ENCODE peak calls at places on chromosomes 4 and X, in five cellular contexts. I is CD4-positive, alpha-beta memory T cell; Y is psoas muscle; F is hepatocyte; N is Peyer's patch. P is an unnamed sample.

GRCh38 chr4:6001965-6002833 is 16.0 kb downstream of the C4orf50 start:
- DNase-seq in Y (no peak), I (no peak), N (no peak), F (no peak), P (no peak)

GRCh38 chr4:3098346-3098745 is 23.9 kb downstream of the HTT start:
- DNase-seq in Y (no peak), N (no peak), I (no peak), F (no peak), P (no peak)

GRCh38 chr4:126702747-126703146 is 930.0 kb upstream of the INTU start:
- DNase-seq in F (no peak), N (no peak), Y (no peak), I (no peak), P (no peak)

GRCh38 chrX:118614150-118614549 is 113.3 kb upstream of the IL13RA1 start:
- DNase-seq in F (no peak), Y (no peak), N (no peak), I (no peak), P (no peak)

GRCh38 chr4:77201857-77202256 is 44.9 kb downstream of the CCNG2 start:
- DNase-seq in F (peak; percentile 13), I (no peak), Y (no peak), N (no peak), P (peak; percentile 37)

GRCh38 chr4:183211533-183211932 is 108.5 kb downstream of the CLDN22 start:
- DNase-seq in I (no peak), F (no peak), N (no peak), Y (no peak), P (no peak)

GRCh38 chr4:176377705-176378302 is 58.0 kb downstream of the SPCS3 start:
- DNase-seq in Y (no peak), F (peak; percentile 11), I (no peak), N (no peak), P (no peak)

GRCh38 chr4:11428701-11429571 is at the start of gene HS3ST1:
- DNase-seq in F (peak; percentile 94), Y (peak; percentile 83), I (peak; percentile 4), N (peak; percentile 96), P (peak; percentile 42)

GRCh38 chr4:94504545-94504944 is 52.8 kb downstream of the PDLIM5 start:
- DNase-seq in N (no peak), I (no peak), Y (no peak), F (no peak), P (no peak)

GRCh38 chr4:100983426-100983825 is 363.9 kb downstream of the PPP3CA start:
- DNase-seq in I (no peak), N (no peak), F (no peak), Y (no peak), P (no peak)

GRCh38 chrX:36609653-36610585 is 398.2 kb upstream of the FAM47C start:
- DNase-seq in Y (no peak), N (no peak), I (no peak), F (no peak), P (no peak)

GRCh38 chrX:136291824-136292223 is 8.9 kb upstream of the ADGRG4 start:
- DNase-seq in Y (no peak), N (no peak), I (no peak), F (no peak), P (no peak)

GRCh38 chrX:44431206-44431605 is 87.7 kb upstream of the EFHC2 start:
- DNase-seq in I (no peak), N (no peak), F (peak; percentile 9), Y (no peak), P (no peak)

GRCh38 chr4:76987685-76988084 is 38.1 kb downstream of the SEPTIN11 start:
- DNase-seq in N (no peak), I (no peak), Y (no peak), F (no peak), P (no peak)

GRCh38 chr4:82733636-82734035 is 65.0 kb downstream of the SCD5 start:
- DNase-seq in F (peak; percentile 32), Y (no peak), I (no peak), N (no peak), P (no peak)

GRCh38 chr4:119559044-119559647 is 69.5 kb downstream of the PDE5A start:
- DNase-seq in I (peak; percentile 1), F (peak; percentile 56), Y (no peak), N (no peak), P (peak; percentile 20)

GRCh38 chrX:14598330-14598729 is 69.0 kb downstream of the GLRA2 start:
- DNase-seq in F (no peak), Y (no peak), I (no peak), N (no peak), P (no peak)

GRCh38 chrX:129823115-129823514 is 20.6 kb downstream of the ZDHHC9 start:
- DNase-seq in N (no peak), F (peak; percentile 56), I (peak; percentile 54), Y (no peak), P (peak; percentile 35)

GRCh38 chrX:14865201-14865600 is 7.7 kb downstream of the FANCB start:
- DNase-seq in Y (no peak), I (no peak), F (no peak), N (no peak), P (no peak)

GRCh38 chr4:64539234-64539849 is 130.1 kb upstream of the TECRL start:
- DNase-seq in N (no peak), F (peak; percentile 76), Y (no peak), I (no peak), P (peak; percentile 40)

GRCh38 chr4:114180481-114180880 is 201.0 kb upstream of the ARSJ start:
- DNase-seq in N (no peak), Y (no peak), I (peak; percentile 2), F (peak; percentile 79), P (peak; percentile 1)

GRCh38 chrX:68428431-68428830 is 4.9 kb downstream of the OPHN1 start:
- DNase-seq in F (no peak), N (no peak), I (no peak), Y (no peak), P (no peak)

GRCh38 chrX:31036895-31037294 is 34.9 kb downstream of the FTHL17 start:
- DNase-seq in Y (peak; percentile 19), N (peak; percentile 39), I (no peak), F (peak; percentile 55), P (peak; percentile 12)

GRCh38 chr4:173494013-173494970 is 35.7 kb downstream of the HAND2 start:
- DNase-seq in N (no peak), Y (no peak), I (peak; percentile 66), F (peak; percentile 83), P (no peak)

GRCh38 chr4:161799687-161800086 is 364.1 kb downstream of the FSTL5 start:
- DNase-seq in Y (no peak), I (no peak), F (no peak), N (no peak), P (no peak)

GRCh38 chr4:11487876-11488545 is 59.3 kb upstream of the HS3ST1 start:
- DNase-seq in N (no peak), F (peak; percentile 24), I (no peak), Y (no peak), P (no peak)

GRCh38 chr4:104519588-104519987 is 24.9 kb upstream of the CXXC4 start:
- DNase-seq in I (no peak), Y (no peak), N (no peak), F (no peak), P (no peak)

GRCh38 chr4:156476359-156476758 is 495.2 kb downstream of the PDGFC start:
- DNase-seq in Y (no peak), F (peak; percentile 12), N (no peak), I (no peak), P (no peak)

GRCh38 chr4:65083076-65083475 is 587.2 kb downstream of the EPHA5 start:
- DNase-seq in I (no peak), F (peak; percentile 25), Y (no peak), N (no peak), P (no peak)

GRCh38 chr4:86032476-86033022 is 327.3 kb downstream of the MAPK10 start:
- DNase-seq in Y (peak; percentile 41), N (no peak), F (peak; percentile 63), I (no peak), P (no peak)
- H3K27ac ChIP-seq in Y (peak overlapping the region; percentile 68), N (no peak overlapping the region), F (peak overlapping the region; percentile 71), I (no peak overlapping the region), P (no peak overlapping the region)

GRCh38 chrX:71067079-71067478 is 1.1 kb downstream of the SNX12 start:
- DNase-seq in F (peak; percentile 7), I (no peak), N (no peak), Y (no peak), P (no peak)
- H3K9me3 ChIP-seq in F (no peaks in the 10 kb centered on the region), I (no peaks in the 10 kb centered on the region), N (no peaks in the 10 kb centered on the region), Y (no peaks in the 10 kb centered on the region), P (no peaks in the 10 kb centered on the region)

GRCh38 chrX:74448669-74449068 is 27.4 kb downstream of the SLC16A2 start:
- DNase-seq in I (no peak), N (no peak), Y (no peak), F (no peak), P (no peak)
- H3K27ac ChIP-seq in I (no peak overlapping the region), N (no peak overlapping the region), Y (no peak overlapping the region), F (no peak overlapping the region), P (no peak overlapping the region)

GRCh38 chrX:113048480-113048879 is 207.8 kb upstream of the AMOT start:
- DNase-seq in N (no peak), I (no peak), Y (no peak), F (no peak), P (no peak)

DNA sequence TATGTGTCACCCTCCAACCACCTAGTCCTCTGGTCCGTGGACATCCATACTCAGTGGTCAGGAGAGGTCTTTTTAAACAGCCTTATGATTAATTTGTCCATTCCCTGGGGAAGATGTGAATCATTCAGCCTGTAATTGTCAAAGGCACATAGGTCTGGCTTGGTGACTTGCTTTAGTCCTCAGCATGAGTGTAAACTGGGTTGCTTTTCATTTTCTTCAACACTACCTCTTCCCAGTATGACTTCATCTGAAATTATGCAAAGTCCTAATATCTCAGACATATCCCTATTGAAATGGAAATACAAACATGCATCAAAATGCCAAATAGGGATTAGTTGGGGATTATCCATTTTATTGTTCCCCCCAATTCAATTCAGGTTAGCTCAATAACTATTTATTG is 208.3 kb upstream of the AMOT start:
- DNase-seq in I (no peak), N (no peak), Y (no peak), F (no peak), P (no peak)
- H3K9me3 ChIP-seq in I (no peaks in the 10 kb centered on the region), N (no peaks in the 10 kb centered on the region), Y (no peaks in the 10 kb centered on the region), F (no peaks in the 10 kb centered on the region), P (no peaks in the 10 kb centered on the region)

GRCh38 chr4:139126898-139127297 is 50.1 kb downstream of the ELF2 start:
- DNase-seq in N (no peak), F (no peak), Y (no peak), I (no peak), P (no peak)

GRCh38 chr4:139134403-139134802 is 42.6 kb downstream of the ELF2 start:
- DNase-seq in I (no peak), N (no peak), F (no peak), Y (no peak), P (no peak)

GRCh38 chr4:139129206-139129605 is 47.8 kb downstream of the ELF2 start:
- DNase-seq in N (no peak), Y (no peak), I (no peak), F (no peak), P (no peak)

GRCh38 chr4:139131209-139131870 is 45.7 kb downstream of the ELF2 start:
- DNase-seq in Y (no peak), N (no peak), I (no peak), F (no peak), P (no peak)
- H3K27ac ChIP-seq in Y (no peak overlapping the region), N (no peak overlapping the region), I (no peak overlapping the region), F (no peak overlapping the region), P (no peak overlapping the region)

DNA sequence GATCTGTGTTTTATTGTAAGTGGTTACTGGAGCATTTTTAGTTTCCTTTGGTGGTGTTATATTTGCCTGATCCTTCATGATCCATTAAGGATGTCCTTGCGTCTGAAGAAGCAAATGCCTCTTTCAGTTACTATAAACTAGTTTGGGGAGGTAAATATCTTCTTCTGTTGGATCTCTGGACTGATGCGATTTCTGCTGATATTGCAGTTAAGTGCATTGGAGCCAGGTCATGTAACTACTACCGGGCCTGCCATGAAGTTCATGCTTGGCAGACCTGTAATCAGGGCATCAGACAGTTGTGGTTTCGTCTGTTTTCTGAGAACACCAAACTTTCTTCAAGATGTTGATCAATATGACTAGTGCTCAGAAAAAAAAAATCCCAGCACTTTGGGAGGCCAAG is 22.9 kb downstream of the ZNF718 start:
- DNase-seq in N (no peak), Y (no peak), F (no peak), I (no peak), P (no peak)
- H3K9me3 ChIP-seq in N (peaks cover 7% of the 10 kb centered on the region), Y (peaks cover 83% of the 10 kb centered on the region), F (peaks cover 68% of the 10 kb centered on the region), I (peaks cover 43% of the 10 kb centered on the region), P (peaks cover 90% of the 10 kb centered on the region)

P was measured in CD4-positive, CD25-positive, alpha-beta regulatory T cell.